ENCODE peak calls at places on chromosomes 13 and 19, in seven cellular contexts. T is activated naive CD4-positive, alpha-beta T cell; Y is Kasumi-1; E is GOT3; Z is trophoblast cell; D is activated CD4-positive, alpha-beta T cell treated with anti-CD3 and anti-CD28 coated beads, Interleukin-2, amount 50 U/mL, for 1 hour; C is upper lobe of right lung. A is an unnamed sample.

GRCh38 chr19:41767105-41767504 is 11.8 kb downstream of the CEACAM6 start:
- DNase-seq in T (no peak), Y (no peak), E (no peak), Z (no peak), D (no peak), C (no peak), A (no peak)

GRCh38 chr13:71499944-71500514 is 367.0 kb downstream of the DACH1 start:
- DNase-seq in T (no peak), Y (no peak), E (no peak), Z (no peak), D (no peak), C (no peak), A (no peak)

GRCh38 chr19:16457195-16457953 is 14.4 kb downstream of the EPS15L1 start:
- DNase-seq in T (no peak), Y (peak), E (no peak), Z (no peak), D (no peak), C (no peak), A (peak)

GRCh38 chr13:54433511-54434206 is 1405.0 kb downstream of the OLFM4 start:
- DNase-seq in T (no peak), Y (no peak), E (no peak), Z (no peak), D (no peak), C (no peak), A (no peak)

GRCh38 chr19:44800461-44800860 is 8.4 kb upstream of the BCAM start:
- DNase-seq in T (peak), Y (peak), E (no peak), Z (peak), D (peak), C (peak), A (peak)

GRCh38 chr19:55443045-55443823 is at the start of gene SHISA7:
- DNase-seq in T (no peak), Y (peak), E (no peak), Z (no peak), D (no peak), C (no peak), A (no peak)

GRCh38 chr19:27733551-27734266 is 1479.2 kb downstream of the UQCRFS1 start:
- DNase-seq in T (no peak), Y (no peak), E (no peak), Z (peak), D (no peak), C (no peak), A (no peak)

GRCh38 chr19:43997631-43998290 is 5.0 kb upstream of the ZNF230 start:
- DNase-seq in T (no peak), Y (no peak), E (no peak), Z (no peak), D (no peak), C (no peak), A (no peak)

GRCh38 chr13:112971288-112971643 is 2.3 kb downstream of the MCF2L start:
- DNase-seq in T (no peak), Y (no peak), E (no peak), Z (no peak), D (no peak), C (peak), A (no peak)

GRCh38 chr19:5829567-5830315 is 9.8 kb downstream of the FUT6 start:
- DNase-seq in T (no peak), Y (no peak), E (no peak), Z (no peak), D (no peak), C (no peak), A (no peak)

GRCh38 chr19:4910594-4911273 is 1.4 kb downstream of the UHRF1 start:
- DNase-seq in T (no peak), Y (peak), E (no peak), Z (no peak), D (no peak), C (no peak), A (no peak)

GRCh38 chr19:8611391-8611883 is 922 bp upstream of the ADAMTS10 start:
- DNase-seq in T (no peak), Y (no peak), E (no peak), Z (no peak), D (no peak), C (no peak), A (peak)

GRCh38 chr19:28710278-28710677 is 502.7 kb downstream of the UQCRFS1 start:
- DNase-seq in T (no peak), Y (peak), E (no peak), Z (no peak), D (no peak), C (no peak), A (no peak)

GRCh38 chr19:6219592-6220290 is 60.0 kb downstream of the MLLT1 start:
- DNase-seq in T (no peak), Y (no peak), E (no peak), Z (no peak), D (no peak), C (no peak), A (no peak)

GRCh38 chr13:43307921-43308433 is 284.6 kb downstream of the DNAJC15 start:
- DNase-seq in T (no peak), Y (peak), E (no peak), Z (no peak), D (no peak), C (peak), A (peak)

GRCh38 chr19:2270157-2270571 is 11.8 kb downstream of the PEAK3 start:
- DNase-seq in T (no peak), Y (no peak), E (no peak), Z (no peak), D (peak), C (peak), A (peak)

GRCh38 chr13:73325351-73326214 is 266.8 kb downstream of the KLF5 start:
- DNase-seq in T (no peak), Y (no peak), E (no peak), Z (no peak), D (no peak), C (no peak), A (no peak)

GRCh38 chr13:37225414-37226047 is 120.1 kb upstream of the CSNK1A1L start:
- DNase-seq in T (no peak), Y (no peak), E (no peak), Z (no peak), D (no peak), C (no peak), A (no peak)

GRCh38 chr13:19781526-19781925 is 1.2 kb downstream of the PSPC1 start:
- DNase-seq in T (no peak), Y (no peak), E (no peak), Z (no peak), D (no peak), C (no peak), A (no peak)

GRCh38 chr13:30796833-30797601 is 61.7 kb downstream of the ALOX5AP start:
- DNase-seq in T (no peak), Y (no peak), E (no peak), Z (no peak), D (no peak), C (no peak), A (no peak)

GRCh38 chr13:111178417-111178816 is 63.3 kb downstream of the ARHGEF7 start:
- DNase-seq in T (no peak), Y (no peak), E (no peak), Z (no peak), D (no peak), C (no peak), A (no peak)

GRCh38 chr13:72745260-72745659 is 17.5 kb downstream of the BORA start:
- DNase-seq in T (no peak), Y (no peak), E (no peak), Z (no peak), D (no peak), C (no peak), A (no peak)

GRCh38 chr13:20702530-20702929 is 969 bp upstream of the IL17D start:
- DNase-seq in T (no peak), Y (peak), E (no peak), Z (no peak), D (no peak), C (no peak), A (no peak)

GRCh38 chr13:66033924-66034323 is 1196.2 kb downstream of the PCDH9 start:
- DNase-seq in T (no peak), Y (no peak), E (no peak), Z (no peak), D (no peak), C (no peak), A (no peak)

GRCh38 chr13:24888291-24888931 is 124.4 kb downstream of the RNF17 start:
- DNase-seq in T (no peak), Y (no peak), E (no peak), Z (no peak), D (no peak), C (no peak), A (no peak)

GRCh38 chr19:33375156-33375744 is 1.7 kb downstream of the CEBPG start:
- DNase-seq in T (no peak), Y (no peak), E (no peak), Z (no peak), D (no peak), C (no peak), A (no peak)

GRCh38 chr13:26423634-26424033 is 133.8 kb upstream of the WASF3 start:
- DNase-seq in T (no peak), Y (no peak), E (no peak), Z (no peak), D (no peak), C (no peak), A (peak)